ENCODE peak calls at places on chromosomes 6 and 20, in eight cellular contexts. E is OCI-LY7, M is NT2/D1, L is ovary, J is colonic mucosa, K is adrenal gland, B is endothelial cell of umbilical vein, P is breast epithelium. W is an unnamed sample. For H3K4me1, the result is how much of the 10 kb centered on the place peaks cover.

GRCh38 chr6:22600059-22600458 is 30.7 kb downstream of the HDGFL1 start:
- DNase-seq in J (no peak), M (no peak), E (no peak), L (no peak), P (no peak), B (no peak), K (no peak), W (peak)

GRCh38 chr6:24501914-24502313 is 7.1 kb downstream of the ALDH5A1 start:
- DNase-seq in B (no peak), E (no peak), L (no peak), M (no peak), K (no peak), J (peak), P (no peak), W (no peak)

GRCh38 chr6:15631380-15631913 is 31.4 kb downstream of the DTNBP1 start:
- DNase-seq in M (no peak), P (no peak), K (no peak), B (no peak), E (no peak), J (no peak), L (no peak), W (peak)

GRCh38 chr20:49386848-49387605 is 95.4 kb downstream of the KCNB1 start:
- DNase-seq in B (no peak), K (no peak), L (no peak), M (no peak), J (no peak), P (no peak), E (no peak), W (no peak)

GRCh38 chr6:26003102-26003694 is 40.6 kb downstream of the TRIM38 start:
- DNase-seq in K (peak), B (peak), L (peak), P (no peak), J (peak), E (peak), M (no peak), W (peak)

GRCh38 chr6:161327360-161327953 is 53.6 kb upstream of the AGPAT4 start:
- DNase-seq in J (no peak), M (no peak), P (no peak), K (no peak), L (no peak), B (no peak), E (peak), W (no peak)

GRCh38 chr6:159089443-159089842 is 44.7 kb upstream of the TAGAP start:
- DNase-seq in K (no peak), L (no peak), J (peak), B (no peak), P (no peak), E (no peak), M (no peak), W (no peak)

GRCh38 chr20:32050851-32051556 is 1.0 kb upstream of the HCK start:
- DNase-seq in L (no peak), M (no peak), E (no peak), B (no peak), J (peak), P (no peak), K (peak), W (no peak)

GRCh38 chr20:56855693-56856092 is 226.6 kb downstream of the TFAP2C start:
- DNase-seq in K (no peak), B (no peak), P (no peak), L (no peak), J (no peak), E (no peak), M (no peak), W (no peak)

GRCh38 chr6:71194730-71195129 is 93.9 kb upstream of the OGFRL1 start:
- DNase-seq in K (no peak), E (no peak), L (no peak), M (no peak), P (no peak), J (no peak), B (no peak), W (peak)

GRCh38 chr20:19806806-19807691 is 49.0 kb downstream of the RIN2 start:
- DNase-seq in L (no peak), K (no peak), P (no peak), M (no peak), E (no peak), B (peak), J (no peak), W (peak)

GRCh38 chr6:28266962-28267694 is at the start of gene ZSCAN26:
- DNase-seq in M (peak), B (peak), K (peak), P (peak), J (peak), L (peak), E (peak), W (peak)

GRCh38 chr20:53738039-53738944 is 144.7 kb upstream of the ZNF217 start:
- DNase-seq in J (peak), K (peak), L (peak), B (no peak), E (peak), P (peak), M (peak), W (peak)
- H3K4me3 ChIP-seq in J (no peak), K (no peak), L (no peak), B (no peak), E (peak), P (peak), M (peak), W (peak)

GRCh38 chr6:153963352-153963751 is 75.7 kb upstream of the OPRM1 start:
- DNase-seq in P (no peak), B (no peak), L (no peak), J (no peak), E (no peak), K (no peak), M (no peak), W (no peak)
- H3K4me1 ChIP-seq in P (under half), B (under half), L (under half), J (under half), E (under half), K (under half), M (under half), W (under half)

GRCh38 chr6:82067021-82067420 is 180.5 kb downstream of the IBTK start:
- DNase-seq in M (no peak), B (peak), K (peak), E (no peak), P (no peak), J (no peak), L (no peak), W (no peak)
- H3K4me3 ChIP-seq in M (no peak), B (no peak), K (no peak), E (no peak), P (no peak), J (no peak), L (no peak), W (no peak)

DNA sequence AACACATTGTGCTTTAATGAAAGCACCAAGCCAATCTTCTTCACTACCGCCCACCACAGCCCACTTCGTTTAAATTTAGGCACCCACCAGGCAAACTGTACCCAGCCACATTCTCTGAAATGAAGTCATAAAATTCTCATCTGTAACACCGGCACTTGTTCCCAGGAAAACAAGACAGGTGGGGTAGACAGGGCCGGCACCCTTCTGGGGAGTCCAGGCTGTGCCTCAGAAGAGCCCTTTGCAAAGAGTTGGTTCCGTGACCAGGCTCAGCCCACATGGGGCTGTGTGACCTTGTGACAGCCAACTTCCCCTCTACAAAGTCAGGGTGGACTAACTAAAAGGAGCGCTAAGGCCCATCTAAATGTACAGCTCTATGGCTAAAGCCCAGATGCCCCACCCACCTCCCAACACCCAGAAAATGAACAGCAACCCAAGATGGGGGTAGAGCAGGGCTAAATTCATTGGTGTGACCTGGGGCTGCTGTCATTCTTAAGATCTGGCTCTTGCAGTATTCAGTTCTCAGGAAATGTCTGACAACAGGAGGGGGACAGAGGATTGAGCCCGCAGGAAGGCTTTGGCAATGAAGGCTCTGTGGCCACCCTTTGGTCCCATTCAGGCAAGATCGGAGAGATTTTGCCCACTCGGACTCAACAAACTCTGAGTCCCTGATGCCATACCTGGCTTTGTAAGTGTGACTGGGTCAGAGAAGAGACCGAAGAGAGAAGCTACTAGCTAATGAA is 56.7 kb downstream of the TRERF1 start:
- DNase-seq in M (no peak), P (no peak), K (no peak), B (no peak), J (no peak), E (no peak), L (no peak), W (no peak)
- H3K4me1 ChIP-seq in M (under half), P (under half), K (under half), B (under half), J (under half), E (under half), L (under half), W (under half)

GRCh38 chr6:43769526-43770416 is at the start of gene VEGFA:
- DNase-seq in K (peak), L (peak), J (peak), M (peak), E (peak), B (peak), P (peak), W (peak)
- H3K4me3 ChIP-seq in K (peak), L (peak), J (peak), M (peak), E (peak), B (peak), P (peak), W (peak)

GRCh38 chr6:34342247-34342646 is 50.2 kb downstream of the NUDT3 start:
- DNase-seq in K (no peak), B (no peak), P (no peak), J (no peak), E (no peak), L (no peak), M (no peak), W (no peak)
- H3K4me1 ChIP-seq in K (under half), B (half or more), P (under half), J (under half), E (under half), L (under half), M (under half), W (under half)

W was measured in adipocyte.